ENCODE peak calls at places on chromosomes 2 and 18, in eight cellular contexts. P is NCI-H2171 treated with DMSO at 0.1 percent for 48 hours; H is HFF-Myc; K is WTC11; C is GM23248; Y is HEK293T; F is HTR-8/SVneo; G is activated naive CD8-positive, alpha-beta T cell treated with anti-CD3 and anti-CD28 coated beads, Interleukin-2, amount 50 U/mL, for 24 hours. X is an unnamed sample.

GRCh38 chr2:46490521-46491141 is 11.3 kb downstream of the TMEM247 start:
- DNase-seq in F (no peak), G (no peak), C (no peak), K (no peak), H (no peak), Y (no peak), P (no peak), X (no peak)

GRCh38 chr2:45946023-45946422 is 294.5 kb downstream of the PRKCE start:
- DNase-seq in P (no peak), F (no peak), H (no peak), C (peak), Y (no peak), G (no peak), K (no peak), X (no peak)

GRCh38 chr2:119473621-119474370 is 42.1 kb downstream of the TMEM37 start:
- DNase-seq in H (no peak), Y (no peak), F (no peak), G (no peak), C (no peak), K (no peak), P (no peak), X (no peak)

GRCh38 chr2:205848601-205849000 is 166.3 kb downstream of the NRP2 start:
- DNase-seq in K (no peak), Y (no peak), G (no peak), C (peak), F (no peak), H (no peak), P (no peak), X (no peak)

GRCh38 chr2:218244204-218244603 is 16.6 kb upstream of the GPBAR1 start:
- DNase-seq in P (no peak), F (no peak), K (no peak), Y (no peak), C (no peak), H (no peak), G (no peak), X (no peak)

GRCh38 chr2:236167297-236168109 is 683 bp downstream of the GBX2 start:
- DNase-seq in P (peak), F (peak), H (no peak), K (peak), Y (peak), G (no peak), C (peak), X (no peak)

GRCh38 chr2:42464631-42465030 is 29.2 kb downstream of the KCNG3 start:
- DNase-seq in C (no peak), H (no peak), G (no peak), K (no peak), F (no peak), P (peak), Y (no peak), X (no peak)

GRCh38 chr2:109216332-109216731 is 87.3 kb downstream of the SH3RF3 start:
- DNase-seq in P (no peak), F (no peak), Y (no peak), G (no peak), H (no peak), K (no peak), C (no peak), X (no peak)

GRCh38 chr18:46071894-46072867 is at the start of gene PSTPIP2:
- DNase-seq in K (peak), H (no peak), G (peak), C (peak), Y (peak), F (peak), P (peak), X (no peak)

GRCh38 chr2:202529389-202529788 is 105.4 kb upstream of the FAM117B start:
- DNase-seq in G (no peak), P (no peak), Y (no peak), K (no peak), H (peak), F (peak), C (peak), X (no peak)

GRCh38 chr2:74250189-74250631 is 51.8 kb downstream of the MTHFD2 start:
- DNase-seq in H (no peak), K (peak), Y (peak), P (peak), C (peak), G (peak), F (peak), X (no peak)